ENCODE peak calls at places on chromosomes 16 and 17, in six cellular contexts. W is GM12891, J is H1, P is K562, A is HepG2, Q is GM12878. H is an unnamed sample.

GRCh38 chr16:68921654-68922053 is 78.3 kb downstream of the TANGO6 start:
- DNase-seq in P (no peak), J (no peak), W (no peak), A (peak; percentile 61), Q (no peak), H (no peak)

GRCh38 chr16:19432429-19432828 is 14.7 kb downstream of the TMC5 start:
- DNase-seq in A (peak; percentile 71), W (no peak), Q (no peak), J (no peak), P (no peak), H (no peak)

GRCh38 chr17:74641224-74641948 is 17.8 kb upstream of the CD300E start:
- DNase-seq in P (no peak), W (no peak), Q (peak; percentile 44), J (no peak), A (no peak), H (no peak)

GRCh38 chr16:53053967-53054669 is 673 bp upstream of the CHD9 start:
- DNase-seq in J (no peak), A (peak; percentile 26), P (peak; percentile 35), Q (no peak), W (no peak), H (no peak)

GRCh38 chr16:20089246-20089965 is 15.7 kb upstream of the GPR139 start:
- DNase-seq in A (no peak), Q (no peak), J (no peak), P (no peak), W (no peak), H (no peak)

GRCh38 chr17:65537343-65537844 is 24.1 kb downstream of the AXIN2 start:
- DNase-seq in W (no peak), P (no peak), J (no peak), A (no peak), Q (no peak), H (no peak)

GRCh38 chr16:79008036-79008868 is 592.3 kb downstream of the MAF start:
- DNase-seq in W (no peak), J (no peak), P (peak; percentile 34), Q (no peak), A (no peak), H (no peak)

GRCh38 chr16:21116148-21116693 is 34.4 kb downstream of the DNAH3 start:
- DNase-seq in W (no peak), J (no peak), P (peak; percentile 15), Q (no peak), A (peak; percentile 52), H (no peak)

GRCh38 chr17:34706029-34706428 is 126.6 kb downstream of the TMEM132E start:
- DNase-seq in W (no peak), Q (no peak), A (no peak), P (peak; percentile 53), J (peak; percentile 72), H (no peak)

GRCh38 chr16:55179858-55180585 is 144.0 kb upstream of the IRX6 start:
- DNase-seq in A (no peak), P (no peak), W (no peak), Q (no peak), J (no peak), H (no peak)

GRCh38 chr16:29809850-29810698 is 1.9 kb upstream of the PRRT2 start:
- DNase-seq in J (no peak), Q (no peak), P (no peak), W (no peak), A (no peak), H (no peak)

GRCh38 chr16:29011851-29012250 is 27.0 kb downstream of the LAT start:
- DNase-seq in J (no peak), Q (no peak), P (no peak), A (no peak), W (no peak), H (no peak)

GRCh38 chr17:77488531-77489238 is 347.9 kb downstream of the SEC14L1 start:
- DNase-seq in J (no peak), P (no peak), W (no peak), A (no peak), Q (no peak), H (no peak)

GRCh38 chr17:39794249-39794970 is 56.7 kb downstream of the GRB7 start:
- DNase-seq in Q (peak; percentile 95), J (no peak), P (no peak), A (no peak), W (no peak), H (no peak)

GRCh38 chr16:53435066-53435688 is 906 bp downstream of the RBL2 start:
- DNase-seq in A (peak; percentile 94), P (peak; percentile 73), W (peak; percentile 49), Q (peak; percentile 73), J (peak; percentile 53), H (peak; percentile 37)

GRCh38 chr16:31072540-31073072 is 1.4 kb downstream of the ZNF668 start:
- DNase-seq in W (no peak), P (peak; percentile 50), J (no peak), Q (no peak), A (peak; percentile 27), H (no peak)

GRCh38 chr17:66675991-66676371 is 158.9 kb upstream of the CACNG5 start:
- DNase-seq in P (no peak), J (no peak), A (no peak), Q (no peak), W (no peak), H (no peak)

GRCh38 chr16:81688182-81688581 is 90.9 kb upstream of the PLCG2 start:
- DNase-seq in A (no peak), W (no peak), J (no peak), P (no peak), Q (no peak), H (no peak)

GRCh38 chr17:82477934-82478333 is 19.4 kb downstream of the NARF start:
- DNase-seq in W (no peak), J (no peak), P (no peak), Q (no peak), A (no peak), H (no peak)

GRCh38 chr16:89067677-89068076 is 26.0 kb upstream of the ACSF3 start:
- DNase-seq in P (no peak), J (no peak), W (no peak), Q (no peak), A (no peak), H (no peak)
- TF ChIP-seq TAF1 in P (no peak), J (no peak), W (no peak), Q (no peak), A (no peak), H (no peak)

GRCh38 chr17:49577651-49577935 is 1.9 kb downstream of the NXPH3 start:
- DNase-seq in J (no peak), Q (no peak), W (no peak), A (no peak), P (no peak), H (no peak)

GRCh38 chr17:49576906-49577650 is 1.4 kb downstream of the NXPH3 start:
- DNase-seq in W (no peak), J (no peak), P (no peak), Q (no peak), A (no peak), H (no peak)

GRCh38 chr17:49574945-49575523 is 637 bp upstream of the NXPH3 start:
- DNase-seq in Q (no peak), J (no peak), A (no peak), P (no peak), W (no peak), H (no peak)

GRCh38 chr17:49575524-49576120 is at the start of gene NXPH3:
- DNase-seq in Q (no peak), A (peak; percentile 47), P (peak; percentile 86), W (peak; percentile 67), J (peak; percentile 97), H (peak; percentile 79)

DNA sequence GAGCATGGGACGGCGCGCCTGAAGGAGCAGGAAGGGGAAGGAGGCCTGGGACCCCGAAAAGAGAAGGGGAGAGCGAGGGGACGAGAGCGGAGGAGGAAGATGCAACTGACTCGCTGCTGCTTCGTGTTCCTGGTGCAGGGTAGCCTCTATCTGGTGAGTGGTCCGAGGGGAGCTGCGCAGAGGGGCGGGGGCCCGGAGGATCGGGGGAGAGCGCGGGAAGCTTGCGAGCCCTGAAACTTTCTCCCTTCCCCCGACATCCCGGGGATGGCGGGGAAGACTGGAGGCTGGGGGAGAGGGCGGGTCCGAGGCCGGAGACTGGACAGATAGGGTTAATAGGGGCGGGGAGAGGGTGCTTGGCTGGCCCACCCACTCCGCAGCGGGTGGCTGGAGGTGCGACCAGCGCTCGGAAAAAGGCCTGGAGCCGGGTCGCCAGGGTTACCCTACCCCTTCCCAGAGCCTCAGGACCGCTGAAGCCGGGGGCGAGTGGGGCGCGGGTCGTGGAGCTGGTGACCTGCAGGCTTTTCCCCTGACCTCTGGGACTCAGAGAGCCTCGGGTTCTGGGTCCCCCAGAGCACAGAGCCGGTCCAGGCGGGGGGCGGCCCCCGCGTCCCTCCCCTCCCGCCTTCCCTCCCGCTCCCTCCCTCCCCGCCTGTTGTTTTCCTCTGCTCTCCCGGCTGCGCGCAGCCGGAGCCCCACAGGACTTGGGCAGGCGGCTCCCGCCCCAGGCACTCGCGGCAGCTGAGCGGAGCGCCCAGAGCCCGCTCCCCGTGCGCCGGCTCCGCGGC is 642 bp downstream of the NXPH3 start:
- DNase-seq in P (peak; percentile 85), W (no peak), J (peak; percentile 87), Q (no peak), A (no peak), H (no peak)
- TF ChIP-seq POLR2A in P (no peak), W (no peak), J (no peak), Q (no peak), A (no peak), H (no peak)

GRCh38 chr17:28715217-28715616 is 2.5 kb downstream of the RAB34 start:
- DNase-seq in J (no peak), A (no peak), Q (no peak), P (no peak), W (no peak), H (no peak)

GRCh38 chr17:28718317-28718672 is 627 bp upstream of the RAB34 start:
- DNase-seq in Q (no peak), W (no peak), A (no peak), P (no peak), J (no peak), H (no peak)

GRCh38 chr17:28716740-28717577 is 709 bp downstream of the RAB34 start:
- DNase-seq in W (no peak), P (no peak), A (no peak), J (no peak), Q (no peak), H (no peak)

GRCh38 chr17:28718990-28719433 is 773 bp upstream of the RPL23A start:
- DNase-seq in W (no peak), J (no peak), Q (no peak), P (no peak), A (no peak), H (no peak)

GRCh38 chr17:28717578-28718316 is at the start of gene RAB34:
- DNase-seq in Q (no peak), W (no peak), J (peak; percentile 92), A (no peak), P (no peak), H (no peak)
- TF ChIP-seq POLR2AphosphoS5 in Q (no peak), W (no peak), J (peak; percentile 59), A (no peak), P (no peak), H (no peak)

GRCh38 chr16:23950898-23951297 is 115.1 kb downstream of the PRKCB start:
- DNase-seq in P (no peak), W (no peak), A (no peak), Q (no peak), J (no peak), H (no peak)
- TF ChIP-seq TAF1 in P (no peak), W (no peak), A (no peak), Q (no peak), J (no peak), H (no peak)

GRCh38 chr17:40962059-40962561 is 4.6 kb downstream of the KRT39 start:
- DNase-seq in J (no peak), P (no peak), A (no peak), W (no peak), Q (no peak), H (no peak)
- TF ChIP-seq POLR2A in J (no peak), P (no peak), A (no peak), W (no peak), Q (no peak), H (no peak)

H was measured in GM12892.